ENCODE peak calls at places on chromosomes 3 and 15, in nine cellular contexts. R is uterus, B is K562, E is tibial nerve, D is HCT116, Y is transverse colon, K is thyroid gland, J is A549, X is right lobe of liver. N is an unnamed sample. For H3K4me1, the result is how much of the 10 kb centered on the place peaks cover.

GRCh38 chr3:45884368-45885201 is 1.8 kb upstream of the CCR9 start:
- DNase-seq in D (no peak), R (no peak), B (no peak), X (no peak), J (no peak), Y (no peak), E (no peak), K (no peak), N (no peak)

GRCh38 chr3:159654183-159655134 is 334.2 kb upstream of the IL12A start:
- DNase-seq in X (no peak), Y (no peak), R (no peak), D (no peak), E (no peak), B (no peak), K (no peak), J (no peak), N (no peak)

GRCh38 chr3:57126244-57126643 is 38.9 kb downstream of the IL17RD start:
- DNase-seq in D (no peak), R (no peak), K (no peak), E (no peak), J (no peak), Y (no peak), B (no peak), X (no peak), N (no peak)

GRCh38 chr3:23288715-23289114 is 85.6 kb downstream of the UBE2E2 start:
- DNase-seq in K (no peak), Y (no peak), B (no peak), J (no peak), R (no peak), E (no peak), X (no peak), D (no peak), N (no peak)

GRCh38 chr3:94115482-94115881 is 52.6 kb downstream of the NSUN3 start:
- DNase-seq in E (peak), Y (no peak), R (no peak), D (peak), B (no peak), K (no peak), X (no peak), J (peak), N (no peak)

GRCh38 chr3:43259626-43260025 is 26.7 kb upstream of the SNRK start:
- DNase-seq in X (no peak), J (no peak), D (no peak), K (no peak), R (no peak), E (no peak), B (no peak), Y (no peak), N (no peak)

GRCh38 chr3:138066383-138066782 is 49.0 kb downstream of the DZIP1L start:
- DNase-seq in J (no peak), D (no peak), R (no peak), Y (no peak), B (no peak), E (no peak), K (no peak), X (no peak), N (no peak)

GRCh38 chr3:123344941-123345594 is 103.8 kb downstream of the ADCY5 start:
- DNase-seq in Y (no peak), K (no peak), D (no peak), E (no peak), B (no peak), J (no peak), R (no peak), X (no peak), N (peak)

GRCh38 chr3:135806342-135806741 is 159.2 kb upstream of the PPP2R3A start:
- DNase-seq in E (no peak), K (peak), J (no peak), Y (no peak), B (no peak), D (no peak), X (no peak), R (no peak), N (no peak)

GRCh38 chr15:99015677-99016568 is 8.3 kb upstream of the PGPEP1L start:
- DNase-seq in E (no peak), R (peak), J (peak), B (no peak), K (peak), X (no peak), Y (no peak), D (no peak), N (no peak)

GRCh38 chr3:188389711-188390346 is 235.9 kb downstream of the LPP start:
- DNase-seq in E (peak), Y (peak), R (no peak), K (no peak), X (peak), J (no peak), B (no peak), D (no peak), N (peak)

GRCh38 chr3:149964296-149964695 is 6.4 kb downstream of the PFN2 start:
- DNase-seq in B (no peak), R (no peak), K (no peak), D (no peak), Y (no peak), J (no peak), X (no peak), E (no peak), N (no peak)

DNA sequence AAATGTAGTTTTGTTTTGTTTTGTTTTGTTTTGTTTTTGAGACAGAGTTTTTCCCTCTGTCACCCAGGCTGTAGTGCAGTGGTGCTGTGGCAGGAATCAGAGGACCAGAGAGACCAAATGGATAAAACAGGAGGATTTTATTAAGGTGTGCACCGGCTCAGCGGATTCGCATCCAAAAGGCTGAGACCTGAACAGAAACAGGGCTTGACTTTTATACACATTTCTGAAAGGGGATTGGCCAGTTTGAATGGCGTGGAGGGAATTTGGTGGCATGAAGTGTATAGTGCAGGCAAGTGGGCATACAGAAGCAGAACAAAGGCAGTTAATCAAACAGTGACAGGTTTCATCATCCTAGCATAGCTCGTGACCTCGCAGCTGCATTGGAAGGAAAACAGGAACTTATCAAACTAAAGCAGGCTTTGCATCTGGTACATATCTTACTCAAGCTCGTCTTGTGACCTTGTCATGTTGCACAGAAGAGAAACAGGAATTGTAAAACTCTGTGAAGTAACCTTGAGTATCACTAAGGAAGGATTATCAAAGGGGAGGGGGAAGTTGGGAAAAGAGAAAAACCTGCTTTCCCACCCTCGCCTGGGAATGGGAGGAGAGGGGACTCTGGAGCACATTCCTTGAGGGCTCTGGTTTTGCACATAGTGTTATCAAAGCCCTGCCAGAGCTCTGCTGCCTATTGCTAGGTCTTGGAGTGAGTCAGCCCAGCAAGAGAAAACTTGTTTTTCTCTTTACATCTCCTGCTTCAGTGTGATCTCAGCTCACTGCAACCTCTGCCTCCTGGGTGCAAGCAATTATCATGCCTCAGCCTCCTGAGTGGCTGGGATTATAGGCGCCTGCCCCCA is 38.5 kb downstream of the C3orf62 start:
- DNase-seq in B (peak), J (no peak), D (no peak), Y (peak), E (peak), X (no peak), R (peak), K (no peak), N (peak)
- TF ChIP-seq POLR2A in B (no peak), J (no peak), D (no peak), Y (no peak), E (no peak), X (no peak), R (no peak), K (no peak), N (no peak)

GRCh38 chr3:184092199-184092598 is 4.7 kb upstream of the HTR3E start:
- DNase-seq in B (no peak), K (no peak), R (no peak), E (no peak), Y (no peak), D (peak), X (no peak), J (no peak), N (no peak)

GRCh38 chr3:184099806-184100686 is 3.2 kb downstream of the HTR3E start:
- DNase-seq in D (no peak), B (no peak), Y (no peak), X (no peak), K (no peak), E (no peak), R (no peak), J (no peak), N (no peak)

DNA sequence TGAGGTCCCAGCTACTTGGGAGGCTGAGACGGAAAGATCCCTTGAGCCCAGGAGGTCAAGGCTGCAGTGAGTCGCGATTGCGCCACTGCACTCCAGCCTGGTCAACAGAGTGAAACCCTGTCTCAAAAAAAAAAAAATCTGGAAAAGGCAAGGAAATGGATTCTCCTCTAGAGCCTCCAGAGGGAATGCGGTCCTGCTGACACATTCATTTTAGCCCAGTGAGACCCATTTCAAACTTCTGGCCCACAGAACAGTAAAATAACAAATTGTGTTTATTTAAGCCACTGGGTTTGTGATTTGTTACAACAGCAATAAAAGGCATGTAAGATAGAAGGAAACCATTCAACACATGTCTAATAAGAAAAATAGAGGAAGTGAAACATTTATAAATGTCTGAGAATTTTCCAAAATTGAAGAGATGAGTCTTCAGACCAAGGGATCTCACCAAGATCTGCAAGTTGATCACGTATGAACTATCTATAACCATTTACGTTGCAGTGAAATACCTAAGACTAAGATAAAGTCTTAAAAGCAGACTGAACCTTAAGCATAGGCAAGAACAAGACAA is at the start of gene HTR3E:
- DNase-seq in E (no peak), Y (no peak), B (no peak), J (no peak), R (no peak), D (no peak), K (no peak), X (no peak), N (no peak)
- H3K4me1 ChIP-seq in E (under half), Y (under half), B (under half), J (under half), R (under half), D (under half), K (under half), X (under half), N (under half)

DNA sequence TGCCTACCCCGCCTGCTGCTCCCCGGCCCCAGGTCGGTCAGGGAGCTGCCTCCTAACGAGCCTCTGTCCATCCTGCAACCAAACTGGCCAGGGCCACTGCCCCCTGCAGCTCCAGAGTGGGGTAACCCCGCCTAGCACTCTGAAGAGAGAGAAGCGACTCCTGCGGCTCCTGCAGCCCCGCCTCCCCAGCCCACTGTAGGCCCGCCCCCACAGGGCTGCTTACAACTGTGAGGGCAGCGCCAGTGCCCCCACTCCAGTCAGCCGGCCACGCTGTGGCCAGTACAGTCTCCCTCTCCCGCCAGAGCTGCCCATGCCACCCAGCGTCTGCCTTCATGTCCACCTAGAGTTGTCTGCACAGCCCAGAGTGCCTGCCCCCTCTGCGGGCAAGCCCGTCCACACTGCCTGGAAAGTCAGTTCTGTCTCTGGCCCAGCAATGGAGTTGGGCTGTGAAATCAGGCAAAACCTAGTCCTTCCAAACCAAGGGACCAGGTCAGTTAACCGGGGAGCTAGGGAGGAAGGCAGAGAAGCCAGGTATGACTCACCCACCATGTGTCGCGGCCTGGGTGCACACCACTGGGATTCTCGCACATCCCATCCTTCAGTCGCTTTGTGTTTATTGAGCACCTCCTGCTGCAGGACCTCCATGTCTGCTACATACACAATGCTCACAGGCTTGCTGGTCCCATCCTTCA is 2.4 kb downstream of the UCN2 start:
- DNase-seq in D (no peak), K (peak), B (peak), Y (peak), R (peak), E (no peak), J (no peak), X (no peak), N (peak)
- TF ChIP-seq POLR2A in D (no peak), K (no peak), B (no peak), Y (no peak), R (no peak), E (no peak), J (no peak), X (no peak), N (no peak)

GRCh38 chr3:161230621-161231195 is 9.6 kb downstream of the NMD3 start:
- DNase-seq in B (no peak), R (no peak), K (no peak), E (no peak), Y (no peak), D (no peak), J (no peak), X (no peak), N (no peak)
- H3K4me1 ChIP-seq in B (under half), R (under half), K (under half), E (under half), Y (under half), D (under half), J (under half), X (under half), N (under half)

DNA sequence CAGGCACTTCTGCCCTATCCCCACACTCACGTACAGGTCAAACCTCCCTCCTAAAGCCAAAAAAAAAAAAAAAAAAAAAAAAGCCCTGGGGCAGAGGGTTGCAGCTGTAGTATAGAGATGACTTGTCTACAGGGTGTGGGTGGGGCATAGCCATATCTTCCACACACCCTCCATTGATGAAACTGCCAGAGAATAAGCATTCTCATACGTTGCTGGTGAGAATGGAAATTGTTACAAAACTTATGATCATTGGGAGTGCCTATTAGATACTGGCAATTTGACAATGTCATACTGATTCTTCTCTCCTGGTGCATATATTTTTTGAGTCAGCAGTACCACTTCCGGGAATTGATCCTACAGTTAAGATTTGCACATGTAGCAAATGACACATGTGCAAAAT is 11.0 kb upstream of the CTNNB1 start:
- DNase-seq in X (no peak), E (no peak), Y (no peak), D (no peak), B (no peak), J (no peak), K (no peak), R (no peak), N (no peak)
- TF ChIP-seq POLR2A in X (no peak), E (no peak), Y (no peak), D (no peak), B (no peak), J (no peak), K (no peak), R (no peak), N (no peak)

GRCh38 chr3:112115161-112115739 is 17.8 kb downstream of the GCSAM start:
- DNase-seq in J (no peak), X (no peak), E (no peak), Y (no peak), K (no peak), D (no peak), B (no peak), R (no peak), N (no peak)
- H3K4me1 ChIP-seq in J (under half), X (under half), E (under half), Y (under half), K (under half), D (under half), B (under half), R (under half), N (under half)

DNA sequence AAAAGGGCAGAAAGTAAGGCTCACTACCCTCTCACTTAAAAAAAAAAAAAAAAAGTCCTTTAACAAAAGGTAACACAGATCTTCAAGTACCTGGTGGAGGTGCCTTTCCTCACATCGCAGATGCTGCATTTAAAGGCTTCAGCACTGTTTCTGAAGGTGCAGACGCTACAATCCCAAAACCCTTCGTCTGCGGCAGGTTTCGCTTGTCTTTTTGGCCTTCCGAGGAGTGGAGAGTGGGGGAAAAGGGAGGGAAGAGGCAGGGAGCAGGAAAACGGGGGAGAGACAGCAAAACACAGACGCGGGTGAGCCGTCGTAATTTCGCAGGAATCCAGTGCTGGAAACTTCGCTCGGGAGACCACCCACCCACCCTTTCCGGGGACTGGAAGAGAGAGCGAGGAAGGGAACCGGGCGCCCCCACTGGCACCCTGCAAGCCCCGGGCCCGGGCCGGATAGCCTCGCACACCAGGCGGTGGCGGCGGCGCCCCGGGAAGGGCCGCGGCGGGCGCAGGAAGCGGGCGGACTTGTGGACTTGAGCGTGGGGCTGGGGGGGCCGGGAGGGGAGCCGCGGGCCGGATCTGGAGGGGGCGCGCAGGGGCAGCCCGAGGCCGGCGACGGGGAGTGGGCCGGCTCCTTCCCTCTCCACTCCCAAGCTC is 401.7 kb downstream of the SHQ1 start:
- DNase-seq in R (no peak), K (peak), B (no peak), Y (no peak), E (peak), X (no peak), J (no peak), D (no peak), N (no peak)
- TF ChIP-seq POLR2A in R (no peak), K (peak), B (peak), Y (peak), E (no peak), X (no peak), J (no peak), D (no peak), N (no peak)

GRCh38 chr3:48016336-48016973 is at the start of gene MAP4:
- DNase-seq in D (no peak), K (no peak), J (peak), R (no peak), Y (no peak), X (no peak), B (peak), E (no peak), N (no peak)
- H3K4me1 ChIP-seq in D (half or more), K (under half), J (half or more), R (under half), Y (under half), X (under half), B (under half), E (under half), N (half or more)

N was measured in sigmoid colon.